ENCODE peak calls at places on chromosomes 12 and 14, in seven cellular contexts. Q is AG09319; O is NCI-H69; G is stimulated activated CD4-positive, alpha-beta T cell treated with anti-CD3 and anti-CD28 coated beads, Interleukin-2, amount 100 ng/mL, for 48 hours; N is iris pigment epithelial cell; E is GM19239; C is cardiac fibroblast. S is an unnamed sample.

GRCh38 chr12:108526482-108527234 is 11.6 kb downstream of the FICD start:
- DNase-seq in Q (no peak), O (no peak), G (no peak), N (peak), E (no peak), C (peak), S (peak)

GRCh38 chr12:66428261-66428660 is 126.0 kb downstream of the HELB start:
- DNase-seq in Q (no peak), O (no peak), G (no peak), N (no peak), E (no peak), C (no peak), S (no peak)

GRCh38 chr14:88384653-88385205 is 728 bp upstream of the SPATA7 start:
- DNase-seq in Q (no peak), O (peak), G (no peak), N (peak), E (no peak), C (peak), S (no peak)

GRCh38 chr14:99255621-99256482 is 16.1 kb downstream of the BCL11B start:
- DNase-seq in Q (no peak), O (no peak), G (no peak), N (no peak), E (no peak), C (no peak), S (no peak)

GRCh38 chr14:24334431-24335271 is at the start of gene ADCY4:
- DNase-seq in Q (no peak), O (peak), G (no peak), N (no peak), E (no peak), C (no peak), S (no peak)

GRCh38 chr12:10363922-10364838 is 25.7 kb downstream of the KLRK1 start:
- DNase-seq in Q (no peak), O (no peak), G (no peak), N (peak), E (no peak), C (peak), S (no peak)

GRCh38 chr12:6915023-6915788 is 826 bp downstream of the ENO2 start:
- DNase-seq in Q (no peak), O (peak), G (no peak), N (no peak), E (no peak), C (no peak), S (no peak)

GRCh38 chr12:42166501-42166900 is 21.8 kb upstream of the GXYLT1 start:
- DNase-seq in Q (no peak), O (no peak), G (no peak), N (peak), E (no peak), C (peak), S (no peak)

GRCh38 chr12:86914716-86915115 is 658.5 kb upstream of the MGAT4C start:
- DNase-seq in Q (peak), O (peak), G (no peak), N (peak), E (no peak), C (peak), S (no peak)

S was measured in NCI-H2107.